ENCODE peak calls at places on chromosomes 3 and 15, in five cellular contexts. O is hepatocyte, Q is neural progenitor cell, Z is HCT116, B is PC-3. Y is an unnamed sample.

GRCh38 chr3:46913644-46914043 is 36.1 kb downstream of the PTH1R start:
- DNase-seq in Q (no peak), B (peak), Z (no peak), O (peak), Y (no peak)

GRCh38 chr3:126845910-126846309 is 137.0 kb upstream of the PLXNA1 start:
- DNase-seq in B (no peak), O (no peak), Z (no peak), Q (peak), Y (peak)

GRCh38 chr3:57100046-57100695 is 39.7 kb downstream of the SPATA12 start:
- DNase-seq in Z (peak), O (peak), B (peak), Q (peak), Y (peak)

GRCh38 chr3:16871915-16872842 is 12.6 kb upstream of the PLCL2 start:
- DNase-seq in Z (no peak), O (no peak), B (peak), Q (no peak), Y (no peak)

GRCh38 chr3:123444023-123444422 is 4.9 kb downstream of the ADCY5 start:
- DNase-seq in Z (no peak), Q (peak), B (no peak), O (no peak), Y (no peak)

GRCh38 chr3:55202320-55202719 is 274.5 kb upstream of the LRTM1 start:
- DNase-seq in B (peak), O (no peak), Z (no peak), Q (no peak), Y (no peak)

GRCh38 chr3:126765187-126766069 is 61.4 kb downstream of the CHCHD6 start:
- DNase-seq in Q (no peak), B (no peak), Z (no peak), O (no peak), Y (no peak)

GRCh38 chr15:39124925-39125625 is 455.8 kb upstream of the THBS1 start:
- DNase-seq in O (no peak), Q (no peak), Z (no peak), B (peak), Y (no peak)

GRCh38 chr3:139106013-139106932 is 61.6 kb upstream of the PRR23C start:
- DNase-seq in Q (no peak), Z (no peak), O (no peak), B (no peak), Y (no peak)

GRCh38 chr15:99250001-99250400 is 620 bp upstream of the TTC23 start:
- DNase-seq in B (no peak), Z (no peak), O (no peak), Q (no peak), Y (no peak)

GRCh38 chr15:89785771-89786135 is 9.6 kb downstream of the MESP2 start:
- DNase-seq in B (peak), O (no peak), Q (no peak), Z (no peak), Y (no peak)

DNA sequence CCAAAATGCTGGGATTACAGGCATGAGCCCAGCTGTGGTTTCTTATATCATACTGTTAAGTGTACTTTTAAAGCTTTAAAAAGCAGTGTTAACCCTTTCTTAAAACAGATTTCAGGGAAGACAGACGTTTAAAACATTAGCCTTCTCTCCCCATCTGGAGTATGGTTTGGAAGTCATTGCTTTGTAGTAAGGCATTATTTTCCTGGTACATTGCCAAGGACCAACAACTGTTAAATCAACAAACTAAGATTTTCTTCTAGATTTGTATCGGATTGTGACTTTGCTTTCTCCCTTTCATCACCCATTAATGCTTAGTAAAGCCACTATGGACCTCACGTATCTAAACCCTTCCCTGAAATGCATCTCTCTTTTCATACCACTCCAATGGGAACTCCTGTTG is 50.5 kb downstream of the UBE2E1 start:
- DNase-seq in Q (no peak), Z (no peak), B (no peak), O (no peak), Y (no peak)
- TF ChIP-seq EZH2phosphoT487 in Q (no peak), Z (no peak), B (no peak), O (no peak), Y (no peak)

DNA sequence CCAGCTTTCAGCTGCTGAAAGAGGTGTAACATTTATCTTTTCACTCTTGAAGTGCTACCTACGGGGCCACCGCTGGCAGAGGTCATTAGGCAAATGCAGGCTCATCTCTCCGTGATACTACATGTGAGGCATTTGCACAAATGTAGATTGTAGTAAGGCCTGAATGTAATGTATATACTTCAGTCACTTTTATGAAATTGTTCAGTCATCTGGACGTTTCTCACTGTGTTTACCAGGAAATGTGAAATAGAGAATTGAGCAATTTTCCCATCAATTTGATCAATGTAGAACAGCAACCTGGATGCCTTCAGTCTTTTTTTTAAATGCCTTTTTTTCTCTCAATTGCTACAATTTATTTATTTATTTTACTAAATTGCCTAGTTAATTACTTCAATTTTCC is 368.3 kb upstream of the AZI2 start:
- DNase-seq in O (no peak), Q (no peak), B (no peak), Z (no peak), Y (no peak)
- TF ChIP-seq CTCF in O (no peak), Q (no peak), B (no peak), Z (no peak), Y (no peak)

DNA sequence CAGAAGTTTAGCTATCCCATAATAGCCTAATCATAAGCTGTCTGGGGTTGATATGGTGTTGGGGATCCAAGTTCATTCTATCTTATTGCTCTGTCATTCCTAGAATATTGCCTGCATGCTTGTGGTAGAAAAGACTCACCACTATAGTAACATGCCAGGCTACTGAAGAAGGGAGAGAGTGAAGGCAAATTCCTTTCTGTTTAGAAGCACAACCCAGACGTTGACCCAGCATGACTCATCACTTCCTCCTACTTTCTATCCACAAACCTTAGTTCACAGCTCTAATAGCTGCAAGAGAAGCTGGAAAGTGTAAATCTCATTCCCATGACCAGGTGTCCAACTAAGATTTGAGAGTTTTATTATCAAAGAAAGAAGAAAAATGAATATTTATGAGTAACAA is 57.8 kb upstream of the NMD3 start:
- DNase-seq in O (peak), B (peak), Q (no peak), Z (peak), Y (peak)
- TF ChIP-seq EZH2phosphoT487 in O (no peak), B (no peak), Q (no peak), Z (no peak), Y (no peak)

GRCh38 chr3:64148955-64149653 is 76.2 kb downstream of the PRICKLE2 start:
- DNase-seq in O (peak), B (no peak), Z (no peak), Q (no peak), Y (no peak)
- TF ChIP-seq CTCF in O (no peak), B (no peak), Z (no peak), Q (no peak), Y (no peak)

GRCh38 chr3:50483374-50483773 is 20.1 kb downstream of the CACNA2D2 start:
- DNase-seq in B (no peak), O (no peak), Q (no peak), Z (no peak), Y (no peak)

GRCh38 chr3:50481992-50482391 is 21.4 kb downstream of the CACNA2D2 start:
- DNase-seq in Z (no peak), Q (no peak), O (no peak), B (no peak), Y (no peak)

GRCh38 chr3:50487181-50487580 is 16.3 kb downstream of the CACNA2D2 start:
- DNase-seq in O (no peak), B (no peak), Z (no peak), Q (no peak), Y (peak)

GRCh38 chr3:50486219-50486888 is 17.1 kb downstream of the CACNA2D2 start:
- DNase-seq in B (peak), Z (no peak), Q (no peak), O (no peak), Y (no peak)

DNA sequence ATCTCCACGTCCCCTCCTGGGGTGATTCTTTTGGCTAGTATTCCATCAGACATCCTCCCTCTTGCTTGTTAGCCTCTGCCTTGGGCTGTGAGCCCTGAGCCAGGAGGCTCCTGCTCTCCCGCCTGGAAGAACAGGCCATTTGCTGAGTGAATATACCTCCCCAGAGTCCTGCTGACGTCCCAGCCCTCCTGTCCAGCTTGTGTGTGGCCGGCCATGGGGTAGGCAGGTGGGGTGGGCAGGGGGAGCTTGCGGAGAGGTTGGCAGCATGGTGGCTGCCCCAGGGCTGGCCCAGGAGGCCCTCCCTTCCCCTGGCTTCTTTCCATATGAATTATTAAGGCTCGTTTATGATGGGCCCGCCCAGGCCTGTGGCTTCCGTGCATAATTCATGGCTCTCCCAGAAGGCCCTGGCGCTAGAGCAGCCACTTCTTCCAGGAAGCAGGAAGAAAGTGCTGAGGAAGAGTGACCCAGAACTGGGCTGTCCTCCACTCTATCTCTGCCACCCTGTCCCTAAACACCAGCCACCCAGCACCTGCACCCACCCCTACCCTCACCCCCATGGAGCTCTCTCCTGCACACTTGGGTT is 18.7 kb downstream of the CACNA2D2 start:
- DNase-seq in B (no peak), Q (no peak), O (no peak), Z (no peak), Y (no peak)
- TF ChIP-seq EZH2phosphoT487 in B (no peak), Q (no peak), O (no peak), Z (no peak), Y (no peak)

DNA sequence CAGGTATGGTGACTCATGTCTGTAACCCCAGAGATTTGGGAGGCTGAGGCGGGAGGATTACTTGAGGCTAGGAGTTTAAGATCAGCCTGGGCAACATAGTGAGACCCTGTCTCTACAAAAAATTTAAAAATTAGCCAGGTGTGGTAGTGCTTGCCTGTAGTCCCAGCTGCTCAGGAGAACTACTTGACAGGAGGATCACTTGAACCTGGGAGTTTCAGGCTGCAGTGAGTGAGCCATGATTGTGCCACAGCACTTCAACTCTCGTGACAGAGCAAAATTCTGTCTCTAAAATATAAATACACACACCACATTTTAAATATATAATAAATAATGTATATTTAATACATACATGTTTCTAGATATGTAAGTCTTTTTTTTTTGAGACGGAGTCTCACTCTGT is 53.5 kb upstream of the TEX264 start:
- DNase-seq in Q (no peak), Z (no peak), B (no peak), O (no peak), Y (no peak)
- TF ChIP-seq CTCF in Q (no peak), Z (no peak), B (no peak), O (no peak), Y (no peak)

GRCh38 chr3:99211309-99211708 is 309.8 kb upstream of the DCBLD2 start:
- DNase-seq in O (no peak), B (no peak), Q (no peak), Z (no peak), Y (no peak)
- TF ChIP-seq EZH2phosphoT487 in O (no peak), B (no peak), Q (no peak), Z (no peak), Y (no peak)

Y was measured in GM23338.